ENCODE peak calls at places on chromosomes 4 and X, in seven cellular contexts. L is Peyer's patch, J is stomach, V is small intestine, Y is upper lobe of right lung, O is Caco-2, U is DND-41. G is an unnamed sample. For H3K4me1, the result is how much of the 10 kb centered on the place peaks cover.

GRCh38 chr4:87005690-87006461 is 71.1 kb downstream of the AFF1 start:
- DNase-seq in L (no peak), J (no peak), V (peak), Y (no peak), O (no peak), U (peak), G (no peak)

GRCh38 chr4:155353923-155354540 is 22.7 kb downstream of the MAP9 start:
- DNase-seq in L (peak), J (peak), V (peak), Y (peak), O (peak), U (peak), G (no peak)

GRCh38 chrX:151563449-151563848 is at the start of gene PASD1:
- DNase-seq in L (no peak), J (no peak), V (no peak), Y (no peak), O (no peak), U (no peak), G (no peak)

GRCh38 chrX:43349363-43349762 is 306.7 kb upstream of the MAOA start:
- DNase-seq in L (no peak), J (peak), V (peak), Y (no peak), O (peak), U (peak), G (no peak)

GRCh38 chrX:14903891-14904290 is 30.7 kb downstream of the MOSPD2 start:
- DNase-seq in L (no peak), J (no peak), V (no peak), Y (no peak), O (no peak), U (no peak), G (no peak)

GRCh38 chrX:13676885-13677284 is 12.0 kb upstream of the RAB9A start:
- DNase-seq in L (no peak), J (no peak), V (no peak), Y (no peak), O (no peak), U (no peak), G (no peak)

GRCh38 chrX:41329101-41329500 is 4.9 kb upstream of the DDX3X start:
- DNase-seq in L (no peak), J (no peak), V (no peak), Y (no peak), O (no peak), U (no peak), G (no peak)

GRCh38 chrX:155048997-155049619 is 21.8 kb downstream of the CMC4 start:
- DNase-seq in L (peak), J (peak), V (peak), Y (no peak), O (peak), U (peak), G (peak)

GRCh38 chr4:168248311-168248710 is 70.2 kb downstream of the DDX60 start:
- DNase-seq in L (no peak), J (no peak), V (no peak), Y (no peak), O (no peak), U (no peak), G (no peak)

GRCh38 chrX:54494166-54494969 is 1.7 kb downstream of the FGD1 start:
- DNase-seq in L (no peak), J (no peak), V (no peak), Y (no peak), O (no peak), U (no peak), G (no peak)

GRCh38 chrX:123833387-123833786 is 26.5 kb upstream of the XIAP start:
- DNase-seq in L (no peak), J (peak), V (peak), Y (no peak), O (peak), U (peak), G (peak)

GRCh38 chrX:101417981-101418841 is 10.2 kb downstream of the HNRNPH2 start:
- DNase-seq in L (peak), J (peak), V (peak), Y (peak), O (peak), U (no peak), G (peak)

GRCh38 chr4:40307627-40308497 is 27.3 kb upstream of the CHRNA9 start:
- DNase-seq in L (no peak), J (peak), V (peak), Y (no peak), O (no peak), U (peak), G (peak)

GRCh38 chrX:54087661-54088060 is 43.4 kb upstream of the PHF8 start:
- DNase-seq in L (no peak), J (no peak), V (no peak), Y (no peak), O (no peak), U (no peak), G (no peak)

GRCh38 chr4:175234162-175234561 is 316.0 kb downstream of the ADAM29 start:
- DNase-seq in L (no peak), J (no peak), V (no peak), Y (no peak), O (no peak), U (no peak), G (no peak)

GRCh38 chr4:7348946-7349900 is 85.5 kb downstream of the PSAPL1 start:
- DNase-seq in L (no peak), J (no peak), V (no peak), Y (peak), O (no peak), U (no peak), G (no peak)

DNA sequence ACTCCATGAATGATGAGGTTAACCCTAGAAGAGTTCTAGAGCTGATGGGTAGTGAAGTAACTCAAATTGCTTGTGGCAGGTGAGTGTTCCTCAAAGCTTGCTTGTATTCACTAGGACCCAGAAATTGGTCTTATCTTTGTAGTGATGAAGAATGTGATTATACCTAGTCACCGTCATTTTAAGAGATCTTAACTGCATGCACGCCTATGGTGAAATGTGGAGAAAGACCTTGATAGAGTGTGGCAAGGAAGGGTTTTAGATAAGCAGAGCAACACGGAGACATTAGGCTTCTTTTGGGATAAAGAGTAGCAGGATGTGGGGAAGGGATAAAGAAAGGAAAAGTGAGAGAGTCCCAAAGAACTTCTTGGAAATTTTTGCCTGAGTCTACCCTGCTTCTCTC is 42.4 kb downstream of the NAP1L5 start:
- DNase-seq in L (no peak), J (no peak), V (no peak), Y (no peak), O (no peak), U (no peak), G (no peak)
- H3K4me1 ChIP-seq in L (under half), J (under half), V (under half), Y (under half), O (under half), U (under half), G (under half)

GRCh38 chr4:173417833-173418232 is 18.9 kb upstream of the SCRG1 start:
- DNase-seq in L (no peak), J (no peak), V (no peak), Y (no peak), O (no peak), U (no peak), G (no peak)
- H3K4me1 ChIP-seq in L (under half), J (under half), V (under half), Y (under half), O (under half), U (under half), G (under half)

GRCh38 chr4:38109896-38110295 is 149.7 kb downstream of the PTTG2 start:
- DNase-seq in L (no peak), J (peak), V (peak), Y (no peak), O (no peak), U (no peak), G (no peak)

GRCh38 chr4:38113136-38113535 is 152.9 kb downstream of the PTTG2 start:
- DNase-seq in L (no peak), J (no peak), V (no peak), Y (no peak), O (no peak), U (no peak), G (no peak)

GRCh38 chr4:38111717-38112116 is 151.5 kb downstream of the PTTG2 start:
- DNase-seq in L (no peak), J (no peak), V (no peak), Y (no peak), O (no peak), U (no peak), G (no peak)

GRCh38 chr4:38109370-38109769 is 149.2 kb downstream of the PTTG2 start:
- DNase-seq in L (no peak), J (no peak), V (no peak), Y (no peak), O (no peak), U (no peak), G (no peak)

GRCh38 chr4:38111024-38111423 is 150.8 kb downstream of the PTTG2 start:
- DNase-seq in L (no peak), J (no peak), V (no peak), Y (no peak), O (no peak), U (no peak), G (no peak)
- H3K4me1 ChIP-seq in L (under half), J (under half), V (under half), Y (under half), O (under half), U (under half), G (under half)

DNA sequence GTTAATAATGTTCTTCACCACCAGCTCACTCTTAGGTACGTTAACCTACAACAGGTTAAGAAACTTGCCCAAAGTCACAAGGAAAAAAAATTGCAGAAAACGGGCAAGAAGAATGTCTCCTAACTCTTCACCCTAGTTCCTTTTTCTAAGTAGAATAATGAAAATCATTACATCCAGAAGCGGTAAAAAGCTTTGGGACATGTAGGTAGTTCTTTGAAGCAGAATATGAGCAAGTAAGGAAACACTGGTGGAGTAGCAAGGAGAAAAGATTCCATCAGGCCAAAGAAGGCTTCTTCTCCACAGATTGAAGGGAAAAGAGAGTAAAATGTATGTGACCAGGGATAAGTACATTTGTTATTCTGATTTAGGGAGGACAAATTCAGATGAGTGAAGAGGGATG is 4.1 kb downstream of the CAMK2D start:
- DNase-seq in L (no peak), J (no peak), V (no peak), Y (no peak), O (no peak), U (no peak), G (no peak)
- H3K4me1 ChIP-seq in L (under half), J (under half), V (under half), Y (under half), O (under half), U (under half), G (under half)

GRCh38 chr4:57051100-57051499 is 59.1 kb downstream of the IGFBP7 start:
- DNase-seq in L (no peak), J (no peak), V (no peak), Y (no peak), O (no peak), U (no peak), G (no peak)
- H3K4me1 ChIP-seq in L (under half), J (under half), V (under half), Y (under half), O (under half), U (under half), G (under half)

G was measured in CD8-positive, alpha-beta T cell.